ENCODE peak calls at places on chromosomes 2 and 18, in six cellular contexts. One of them, this sample, is unnamed.

GRCh38 chr2:189685540-189686229 is 11.2 kb downstream of the ANKAR start:
- DNase-seq in HFFc6: peak
- DNase-seq in uterus: no peak
- DNase-seq in A549: no peak
- DNase-seq in cardiac fibroblast: peak
- DNase-seq in GM13976: no peak
- DNase-seq in this sample: no peak

GRCh38 chr2:41199320-41199719 is 747.4 kb upstream of the SLC8A1 start:
- DNase-seq in uterus: no peak
- DNase-seq in GM13976: no peak
- DNase-seq in cardiac fibroblast: no peak
- DNase-seq in HFFc6: no peak
- DNase-seq in A549: no peak
- DNase-seq in this sample: no peak

GRCh38 chr2:26114144-26114543 is 58.7 kb upstream of the GAREM2 start:
- DNase-seq in cardiac fibroblast: no peak
- DNase-seq in HFFc6: no peak
- DNase-seq in GM13976: no peak
- DNase-seq in A549: no peak
- DNase-seq in uterus: no peak
- DNase-seq in this sample: no peak

GRCh38 chr18:9522952-9523351 is 47.6 kb downstream of the RALBP1 start:
- DNase-seq in uterus: no peak
- DNase-seq in HFFc6: no peak
- DNase-seq in cardiac fibroblast: no peak
- DNase-seq in A549: no peak
- DNase-seq in GM13976: no peak
- DNase-seq in this sample: no peak

GRCh38 chr2:189293164-189293563 is 113.6 kb upstream of the COL5A2 start:
- DNase-seq in GM13976: no peak
- DNase-seq in HFFc6: peak
- DNase-seq in uterus: no peak
- DNase-seq in cardiac fibroblast: peak
- DNase-seq in A549: no peak
- DNase-seq in this sample: peak

GRCh38 chr2:117825437-117825836 is 10.9 kb downstream of the DDX18 start:
- DNase-seq in GM13976: no peak
- DNase-seq in HFFc6: no peak
- DNase-seq in uterus: no peak
- DNase-seq in A549: peak
- DNase-seq in cardiac fibroblast: no peak
- DNase-seq in this sample: no peak

GRCh38 chr2:56185582-56186046 is 1.8 kb downstream of the CCDC85A start:
- DNase-seq in A549: peak
- DNase-seq in uterus: peak
- DNase-seq in cardiac fibroblast: peak
- DNase-seq in GM13976: no peak
- DNase-seq in HFFc6: peak
- DNase-seq in this sample: no peak

GRCh38 chr2:239114119-239114581 is 266.3 kb downstream of the TWIST2 start:
- DNase-seq in GM13976: no peak
- DNase-seq in cardiac fibroblast: peak
- DNase-seq in uterus: no peak
- DNase-seq in A549: no peak
- DNase-seq in HFFc6: peak
- DNase-seq in this sample: no peak

GRCh38 chr2:196480653-196481322 is 158.7 kb upstream of the CCDC150 start:
- DNase-seq in cardiac fibroblast: no peak
- DNase-seq in GM13976: no peak
- DNase-seq in uterus: no peak
- DNase-seq in HFFc6: peak
- DNase-seq in A549: no peak
- DNase-seq in this sample: no peak

GRCh38 chr2:128444816-128445532 is 126.3 kb upstream of the HS6ST1 start:
- DNase-seq in cardiac fibroblast: no peak
- DNase-seq in uterus: no peak
- DNase-seq in GM13976: no peak
- DNase-seq in A549: no peak
- DNase-seq in HFFc6: no peak
- DNase-seq in this sample: no peak

GRCh38 chr2:172496096-172496709 is 59.7 kb upstream of the PDK1 start:
- DNase-seq in A549: no peak
- DNase-seq in cardiac fibroblast: no peak
- DNase-seq in uterus: no peak
- DNase-seq in GM13976: no peak
- DNase-seq in HFFc6: no peak
- DNase-seq in this sample: no peak

GRCh38 chr18:11861583-11862288 is 10.5 kb downstream of the CHMP1B start:
- DNase-seq in HFFc6: no peak
- DNase-seq in GM13976: no peak
- DNase-seq in uterus: no peak
- DNase-seq in A549: no peak
- DNase-seq in cardiac fibroblast: peak
- DNase-seq in this sample: no peak

GRCh38 chr2:129731925-129732629 is 247.4 kb upstream of the RAB6C start:
- DNase-seq in uterus: no peak
- DNase-seq in cardiac fibroblast: no peak
- DNase-seq in HFFc6: no peak
- DNase-seq in A549: no peak
- DNase-seq in GM13976: no peak
- DNase-seq in this sample: no peak

GRCh38 chr2:217075225-217075802 is 215.4 kb upstream of the TNP1 start:
- DNase-seq in cardiac fibroblast: peak
- DNase-seq in uterus: peak
- DNase-seq in HFFc6: peak
- DNase-seq in A549: no peak
- DNase-seq in GM13976: no peak
- DNase-seq in this sample: no peak

GRCh38 chr2:229081411-229081810 is 189.7 kb downstream of the PID1 start:
- DNase-seq in uterus: no peak
- DNase-seq in HFFc6: no peak
- DNase-seq in A549: no peak
- DNase-seq in GM13976: no peak
- DNase-seq in cardiac fibroblast: no peak
- DNase-seq in this sample: no peak

GRCh38 chr2:234374671-234375245 is 122.1 kb downstream of the ARL4C start:
- DNase-seq in A549: no peak
- DNase-seq in uterus: no peak
- DNase-seq in GM13976: no peak
- DNase-seq in cardiac fibroblast: peak
- DNase-seq in HFFc6: no peak
- DNase-seq in this sample: no peak

GRCh38 chr2:74372674-74373073 is 7.4 kb downstream of the DCTN1 start:
- DNase-seq in A549: no peak
- DNase-seq in HFFc6: no peak
- DNase-seq in uterus: no peak
- DNase-seq in cardiac fibroblast: no peak
- DNase-seq in GM13976: no peak
- DNase-seq in this sample: no peak

GRCh38 chr2:84938194-84938879 is 32.6 kb upstream of the KCMF1 start:
- DNase-seq in cardiac fibroblast: no peak
- DNase-seq in A549: peak
- DNase-seq in GM13976: no peak
- DNase-seq in uterus: no peak
- DNase-seq in HFFc6: no peak
- DNase-seq in this sample: no peak

GRCh38 chr2:111626037-111626861 is 257.7 kb downstream of the ANAPC1 start:
- DNase-seq in uterus: no peak
- DNase-seq in GM13976: no peak
- DNase-seq in A549: no peak
- DNase-seq in HFFc6: no peak
- DNase-seq in cardiac fibroblast: no peak
- DNase-seq in this sample: no peak

GRCh38 chr2:202871161-202872141 is at the start of gene ICA1L:
- DNase-seq in HFFc6: peak
- DNase-seq in uterus: peak
- DNase-seq in A549: peak
- DNase-seq in cardiac fibroblast: peak
- DNase-seq in GM13976: peak
- DNase-seq in this sample: no peak

GRCh38 chr2:17901246-17901645 is 22.8 kb downstream of the KCNS3 start:
- DNase-seq in cardiac fibroblast: no peak
- DNase-seq in A549: peak
- DNase-seq in uterus: no peak
- DNase-seq in HFFc6: no peak
- DNase-seq in GM13976: no peak
- DNase-seq in this sample: no peak

GRCh38 chr2:236177967-236178909 is 10.1 kb upstream of the GBX2 start:
- DNase-seq in GM13976: peak
- DNase-seq in A549: peak
- DNase-seq in uterus: no peak
- DNase-seq in HFFc6: no peak
- DNase-seq in cardiac fibroblast: peak
- DNase-seq in this sample: no peak

GRCh38 chr2:203804070-203804469 is 63.5 kb upstream of the CTLA4 start:
- DNase-seq in GM13976: no peak
- DNase-seq in cardiac fibroblast: peak
- DNase-seq in HFFc6: peak
- DNase-seq in A549: no peak
- DNase-seq in uterus: no peak
- DNase-seq in this sample: peak

GRCh38 chr18:45197526-45197970 is 417.7 kb upstream of the SLC14A2 start:
- DNase-seq in uterus: no peak
- DNase-seq in cardiac fibroblast: peak
- DNase-seq in HFFc6: no peak
- DNase-seq in GM13976: peak
- DNase-seq in A549: peak
- DNase-seq in this sample: peak

GRCh38 chr2:168397629-168398028 is 58.4 kb upstream of the CERS6 start:
- DNase-seq in A549: no peak
- DNase-seq in GM13976: no peak
- DNase-seq in cardiac fibroblast: no peak
- DNase-seq in HFFc6: no peak
- DNase-seq in uterus: no peak
- DNase-seq in this sample: no peak

GRCh38 chr18:62450546-62451395 is 72.1 kb upstream of the ZCCHC2 start:
- DNase-seq in A549: peak
- DNase-seq in GM13976: no peak
- DNase-seq in uterus: peak
- DNase-seq in HFFc6: peak
- DNase-seq in cardiac fibroblast: peak
- DNase-seq in this sample: peak

GRCh38 chr2:33267043-33267442 is 209.4 kb upstream of the RASGRP3 start:
- DNase-seq in A549: no peak
- DNase-seq in uterus: no peak
- DNase-seq in cardiac fibroblast: no peak
- DNase-seq in HFFc6: no peak
- DNase-seq in GM13976: no peak
- DNase-seq in this sample: no peak

GRCh38 chr18:2306641-2307040 is 264.7 kb downstream of the METTL4 start:
- DNase-seq in HFFc6: no peak
- DNase-seq in cardiac fibroblast: no peak
- DNase-seq in A549: no peak
- DNase-seq in uterus: no peak
- DNase-seq in GM13976: no peak
- DNase-seq in this sample: no peak

GRCh38 chr18:11669948-11670275 is 19.2 kb upstream of the GNAL start:
- DNase-seq in GM13976: no peak
- DNase-seq in uterus: no peak
- DNase-seq in cardiac fibroblast: no peak
- DNase-seq in HFFc6: no peak
- DNase-seq in A549: no peak
- DNase-seq in this sample: no peak

GRCh38 chr18:6331872-6332271 is 82.8 kb downstream of the L3MBTL4 start:
- DNase-seq in GM13976: no peak
- DNase-seq in HFFc6: no peak
- DNase-seq in uterus: no peak
- DNase-seq in A549: no peak
- DNase-seq in cardiac fibroblast: no peak
- DNase-seq in this sample: no peak

GRCh38 chr18:6327485-6327884 is 87.2 kb downstream of the L3MBTL4 start:
- DNase-seq in GM13976: no peak
- DNase-seq in cardiac fibroblast: no peak
- DNase-seq in HFFc6: no peak
- DNase-seq in A549: no peak
- DNase-seq in uterus: no peak
- DNase-seq in this sample: no peak

GRCh38 chr18:6326566-6326965 is 88.1 kb downstream of the L3MBTL4 start:
- DNase-seq in GM13976: no peak
- DNase-seq in A549: no peak
- DNase-seq in uterus: no peak
- DNase-seq in cardiac fibroblast: no peak
- DNase-seq in HFFc6: no peak
- DNase-seq in this sample: no peak

GRCh38 chr18:6327895-6328623 is 86.7 kb downstream of the L3MBTL4 start:
- DNase-seq in cardiac fibroblast: no peak
- DNase-seq in A549: no peak
- DNase-seq in HFFc6: no peak
- DNase-seq in uterus: no peak
- DNase-seq in GM13976: no peak
- DNase-seq in this sample: no peak

GRCh38 chr18:6328624-6329016 is 86.1 kb downstream of the L3MBTL4 start:
- DNase-seq in HFFc6: no peak
- DNase-seq in uterus: no peak
- DNase-seq in cardiac fibroblast: no peak
- DNase-seq in GM13976: no peak
- DNase-seq in A549: no peak
- DNase-seq in this sample: no peak
- TF ChIP-seq CTCF in HFFc6: no peak
- TF ChIP-seq CTCF in uterus: no peak
- TF ChIP-seq CTCF in cardiac fibroblast: no peak
- TF ChIP-seq CTCF in GM13976: no peak
- TF ChIP-seq CTCF in A549: no peak
- TF ChIP-seq CTCF in this sample: no peak

GRCh38 chr2:208479342-208479741 is 72.8 kb downstream of the PTH2R start:
- DNase-seq in cardiac fibroblast: no peak
- DNase-seq in HFFc6: no peak
- DNase-seq in A549: no peak
- DNase-seq in uterus: no peak
- DNase-seq in GM13976: no peak
- DNase-seq in this sample: no peak
- TF ChIP-seq CTCF in cardiac fibroblast: no peak
- TF ChIP-seq CTCF in HFFc6: no peak
- TF ChIP-seq CTCF in A549: no peak
- TF ChIP-seq CTCF in uterus: no peak
- TF ChIP-seq CTCF in GM13976: no peak
- TF ChIP-seq CTCF in this sample: no peak

GRCh38 chr18:66616523-66616983 is 12.7 kb upstream of the CDH19 start:
- DNase-seq in GM13976: no peak
- DNase-seq in HFFc6: no peak
- DNase-seq in uterus: no peak
- DNase-seq in A549: peak
- DNase-seq in cardiac fibroblast: peak
- DNase-seq in this sample: no peak
- TF ChIP-seq CTCF in GM13976: peak
- TF ChIP-seq CTCF in HFFc6: peak
- TF ChIP-seq CTCF in uterus: no peak
- TF ChIP-seq CTCF in A549: peak
- TF ChIP-seq CTCF in cardiac fibroblast: peak
- TF ChIP-seq CTCF in this sample: no peak

DNA sequence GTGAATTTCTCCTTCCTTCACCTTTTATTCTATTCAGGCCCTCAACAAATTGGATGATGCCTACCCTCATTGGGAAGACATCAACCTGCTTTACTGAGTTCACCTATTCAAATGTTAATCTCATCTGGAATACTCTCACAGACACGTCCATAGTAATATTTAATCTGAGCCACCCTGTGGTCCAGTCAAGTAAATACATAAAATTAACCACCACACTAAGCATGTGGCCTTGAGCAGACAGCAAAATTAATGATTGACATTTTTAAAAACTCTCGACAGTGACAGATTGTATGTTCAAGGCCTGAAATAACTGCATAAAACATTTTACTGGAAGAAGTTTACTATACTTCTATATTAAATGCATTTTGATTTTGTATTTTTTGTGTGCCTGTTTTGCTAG is 540.6 kb upstream of the GCFC2 start:
- DNase-seq in A549: no peak
- DNase-seq in uterus: no peak
- DNase-seq in cardiac fibroblast: no peak
- DNase-seq in HFFc6: no peak
- DNase-seq in GM13976: no peak
- DNase-seq in this sample: no peak
- TF ChIP-seq CTCF in A549: no peak
- TF ChIP-seq CTCF in uterus: no peak
- TF ChIP-seq CTCF in cardiac fibroblast: no peak
- TF ChIP-seq CTCF in HFFc6: no peak
- TF ChIP-seq CTCF in GM13976: no peak
- TF ChIP-seq CTCF in this sample: no peak

This sample was measured in AG09309.